ENCODE peak calls at places on chromosomes 16 and 17, in seven cellular contexts. P is thyroid gland, Q is IMR-90, G is transverse colon, H is spleen, A is Peyer's patch, W is stomach. X is an unnamed sample.
A peak's percentile ranks its signal among the peaks of the same experiment; 100 is the strongest.

GRCh38 chr16:81621496-81621895 is 157.6 kb upstream of the PLCG2 start:
- DNase-seq in P (no peak), Q (no peak), G (no peak), H (no peak), A (no peak), W (no peak), X (no peak)

GRCh38 chr16:17342031-17342430 is 128.7 kb downstream of the XYLT1 start:
- DNase-seq in P (no peak), Q (no peak), G (no peak), H (no peak), A (no peak), W (no peak), X (no peak)

GRCh38 chr16:11155284-11155806 is 100.7 kb downstream of the SOCS1 start:
- DNase-seq in P (no peak), Q (peak; percentile 96), G (no peak), H (peak; percentile 54), A (no peak), W (no peak), X (no peak)

GRCh38 chr16:3954411-3954921 is 74.0 kb upstream of the CREBBP start:
- DNase-seq in P (peak; percentile 94), Q (peak; percentile 57), G (no peak), H (no peak), A (no peak), W (no peak), X (no peak)

GRCh38 chr16:5903153-5903552 is 805.6 kb upstream of the EEF2KMT start:
- DNase-seq in P (no peak), Q (no peak), G (no peak), H (no peak), A (no peak), W (no peak), X (no peak)

GRCh38 chr17:79987187-79987889 is 48.3 kb downstream of the TBC1D16 start:
- DNase-seq in P (no peak), Q (no peak), G (no peak), H (peak; percentile 36), A (no peak), W (no peak), X (no peak)

GRCh38 chr16:29315046-29315445 is 91.5 kb downstream of the NPIPB11 start:
- DNase-seq in P (no peak), Q (peak; percentile 31), G (no peak), H (no peak), A (no peak), W (no peak), X (peak; percentile 79)

GRCh38 chr17:64160378-64160777 is 30.4 kb upstream of the ERN1 start:
- DNase-seq in P (no peak), Q (no peak), G (no peak), H (no peak), A (no peak), W (no peak), X (no peak)

GRCh38 chr16:22264786-22265185 is 32.4 kb upstream of the POLR3E start:
- DNase-seq in P (no peak), Q (no peak), G (no peak), H (no peak), A (no peak), W (no peak), X (no peak)

GRCh38 chr16:56305956-56306565 is 114.8 kb downstream of the GNAO1 start:
- DNase-seq in P (no peak), Q (peak; percentile 22), G (no peak), H (peak; percentile 32), A (no peak), W (no peak), X (no peak)

GRCh38 chr17:83122834-83123233 is 43.4 kb downstream of the METRNL start:
- DNase-seq in P (peak; percentile 50), Q (no peak), G (peak; percentile 2), H (peak; percentile 54), A (peak; percentile 42), W (no peak), X (peak; percentile 90)

GRCh38 chr16:82643136-82643535 is 16.4 kb downstream of the CDH13 start:
- DNase-seq in P (no peak), Q (no peak), G (no peak), H (no peak), A (no peak), W (no peak), X (no peak)

GRCh38 chr16:27729516-27730304 is 179.8 kb downstream of the KATNIP start:
- DNase-seq in P (no peak), Q (peak; percentile 55), G (no peak), H (no peak), A (no peak), W (no peak), X (peak; percentile 44)

GRCh38 chr17:62109378-62109902 is 44.4 kb upstream of the MED13 start:
- DNase-seq in P (peak; percentile 15), Q (peak; percentile 60), G (peak; percentile 78), H (peak; percentile 83), A (peak; percentile 88), W (peak; percentile 86), X (peak; percentile 25)

DNA sequence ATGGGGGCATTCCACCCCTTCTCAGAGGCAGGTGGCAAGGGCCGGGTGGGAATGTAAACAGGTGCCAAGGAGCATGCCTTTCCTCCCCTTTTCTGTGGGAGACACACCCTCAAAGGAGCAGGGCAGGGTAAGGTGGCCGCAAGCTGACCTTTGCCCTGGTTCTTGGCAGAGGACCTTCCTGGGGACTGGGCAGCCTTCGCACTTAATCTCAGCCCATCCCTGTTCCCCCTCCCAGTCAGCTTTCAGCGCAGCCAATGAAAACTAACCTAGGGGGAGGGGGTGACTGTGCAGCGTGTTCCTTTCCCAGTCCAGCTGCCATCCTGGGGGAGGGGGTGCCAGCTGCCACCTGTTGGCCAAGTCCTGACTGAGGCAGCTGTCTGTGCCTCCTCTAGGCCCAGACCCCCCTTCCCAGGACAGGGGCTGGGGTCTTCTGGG is 2.8 kb downstream of the TRAF4 start:
- DNase-seq in P (peak; percentile 77), Q (no peak), G (peak; percentile 88), H (peak; percentile 74), A (peak; percentile 90), W (peak; percentile 91), X (no peak)
- H3K4me3 ChIP-seq in P (no peak overlapping the region), Q (no peak overlapping the region), G (no peak overlapping the region), H (peak overlapping the region; percentile 83), A (peak overlapping the region; percentile 97), W (peak overlapping the region; percentile 77), X (no peak overlapping the region)

GRCh38 chr17:76683011-76683755 is 27.6 kb downstream of the MXRA7 start:
- DNase-seq in P (no peak), Q (no peak), G (no peak), H (peak; percentile 60), A (no peak), W (no peak), X (no peak)
- TF ChIP-seq CTCF in P (no peak), Q (peak; percentile 26), G (no peak), H (no peak), A (no peak), W (no peak), X (no peak)

GRCh38 chr17:2853722-2854580 is 57.7 kb downstream of the RAP1GAP2 start:
- DNase-seq in P (peak; percentile 40), Q (no peak), G (peak; percentile 65), H (peak; percentile 79), A (peak; percentile 58), W (peak; percentile 55), X (no peak)
- TF ChIP-seq POLR2A in P (no peak), Q (no peak), G (no peak), H (no peak), A (peak; percentile 18), W (no peak), X (no peak)

DNA sequence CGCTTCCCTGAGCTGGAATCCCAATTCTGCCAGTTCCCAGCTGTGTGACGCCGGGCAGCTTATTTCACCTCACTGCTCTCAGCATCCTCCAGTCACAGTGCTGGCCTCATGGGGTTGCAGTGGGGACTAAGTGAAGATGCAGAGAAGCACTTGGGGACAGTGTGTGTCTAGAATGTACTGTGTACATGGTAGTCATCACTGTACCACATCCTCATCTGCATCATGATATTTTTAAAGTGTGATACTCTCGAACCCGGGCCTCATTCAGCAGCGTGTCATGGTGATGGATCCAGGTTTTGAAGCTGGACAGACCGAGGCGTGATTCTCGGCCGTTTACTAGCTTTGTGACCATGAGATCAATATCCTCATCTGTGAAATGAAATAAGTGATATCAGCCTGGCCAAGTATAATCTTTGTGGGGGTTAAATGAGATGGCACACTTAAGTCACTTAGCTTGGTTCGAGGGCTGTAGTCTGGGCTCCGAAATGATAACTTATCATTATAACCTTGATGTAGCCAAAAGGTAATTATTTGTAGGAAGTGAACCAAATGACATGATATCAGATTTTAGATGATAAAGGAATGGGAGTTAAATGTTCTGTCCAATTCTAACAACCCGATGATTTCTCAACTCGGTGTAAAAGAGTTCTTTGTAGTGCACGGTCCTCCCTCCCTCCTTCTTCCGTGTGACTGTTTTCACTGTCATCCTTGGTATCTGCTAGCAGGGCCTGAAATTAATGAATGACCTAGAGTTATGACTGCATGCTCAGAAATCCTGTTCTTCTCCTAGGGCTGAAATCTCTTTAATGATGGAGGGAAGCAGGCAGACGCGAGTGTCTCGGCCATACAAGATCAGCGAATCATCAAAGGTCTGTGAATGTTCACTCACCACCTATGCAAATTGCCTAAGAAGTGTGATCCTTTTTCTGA is 2.0 kb downstream of the KLHL36 start:
- DNase-seq in P (no peak), Q (peak; percentile 86), G (no peak), H (no peak), A (no peak), W (no peak), X (no peak)
- H3K4me3 ChIP-seq in P (no peak overlapping the region), Q (peak overlapping the region; percentile 7), G (no peak overlapping the region), H (no peak overlapping the region), A (no peak overlapping the region), W (no peak overlapping the region), X (no peak overlapping the region)

DNA sequence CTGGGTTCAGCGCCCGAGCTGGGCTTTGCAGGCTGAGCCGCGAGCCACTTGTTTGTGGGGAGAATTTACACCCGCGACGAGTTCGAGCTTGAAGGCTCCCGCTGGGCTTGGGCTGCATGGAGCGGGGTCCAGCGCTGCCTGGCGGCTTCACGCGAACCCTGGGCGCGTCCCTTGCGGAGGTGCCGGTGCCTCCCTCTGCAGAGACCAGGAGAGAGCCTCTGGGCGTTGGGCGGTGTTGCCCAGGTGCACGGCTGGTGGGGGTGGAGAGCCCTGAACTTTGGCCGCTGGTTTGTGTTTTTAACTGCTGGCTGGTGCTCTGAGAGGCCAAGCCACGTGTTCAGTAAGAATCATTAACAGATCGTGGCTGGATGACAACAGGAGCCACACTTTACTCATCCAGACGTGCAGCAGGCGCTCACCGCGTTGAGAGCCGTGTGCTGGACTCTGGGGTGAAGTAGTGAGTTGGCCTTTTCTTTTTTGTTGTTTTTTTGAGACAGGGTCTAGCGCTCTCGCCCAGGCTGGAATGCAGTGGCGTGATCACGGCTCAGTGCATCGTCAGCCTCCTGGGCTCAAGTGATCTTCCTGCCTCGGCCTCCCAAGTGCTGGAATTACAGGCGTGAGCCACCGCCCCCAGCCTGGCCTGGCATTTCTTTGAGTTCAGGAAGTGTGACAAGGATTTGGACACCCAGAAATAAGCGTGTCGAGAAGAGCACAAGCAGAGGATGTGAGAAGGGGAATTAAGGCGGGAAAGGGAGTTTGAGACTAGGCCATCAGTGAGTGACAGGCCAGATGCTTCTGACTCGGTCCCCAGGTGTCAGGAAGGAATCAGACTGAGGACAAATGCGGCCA is 827 bp downstream of the CDK10 start:
- DNase-seq in P (peak; percentile 80), Q (peak; percentile 52), G (peak; percentile 90), H (no peak), A (peak; percentile 90), W (peak; percentile 79), X (no peak)
- TF ChIP-seq CTCF in P (no peak), Q (no peak), G (no peak), H (no peak), A (no peak), W (no peak), X (no peak)

GRCh38 chr17:7842380-7842949 is 8.4 kb downstream of the KDM6B start:
- DNase-seq in P (peak; percentile 73), Q (peak; percentile 97), G (peak; percentile 82), H (peak; percentile 96), A (peak; percentile 89), W (peak; percentile 77), X (no peak)
- TF ChIP-seq POLR2A in P (no peak), Q (peak; percentile 83), G (peak; percentile 61), H (peak; percentile 27), A (peak; percentile 59), W (no peak), X (no peak)

X was measured in lower leg skin.